ENCODE peak calls at places on chromosomes 2 and 18, in seven cellular contexts. One of them, this sample, is unnamed. For H3K9me3 and H3K4me1, the result is how much of the 10 kb centered on the place peaks cover.

GRCh38 chr18:33115476-33115875 is 325.0 kb downstream of the CCDC178 start:
- DNase-seq in esophagus squamous epithelium: no peak
- DNase-seq in tibial nerve: no peak
- DNase-seq in testis: no peak
- DNase-seq in breast epithelium: no peak
- DNase-seq in H1: no peak
- DNase-seq in HCT116: no peak
- DNase-seq in this sample: no peak

GRCh38 chr2:111668274-111668616 is 215.7 kb downstream of the ANAPC1 start:
- DNase-seq in esophagus squamous epithelium: no peak
- DNase-seq in tibial nerve: no peak
- DNase-seq in testis: no peak
- DNase-seq in breast epithelium: no peak
- DNase-seq in H1: no peak
- DNase-seq in HCT116: no peak
- DNase-seq in this sample: no peak

GRCh38 chr2:66464930-66465637 is 30.2 kb downstream of the MEIS1 start:
- DNase-seq in esophagus squamous epithelium: no peak
- DNase-seq in tibial nerve: no peak
- DNase-seq in testis: no peak
- DNase-seq in breast epithelium: no peak
- DNase-seq in H1: no peak
- DNase-seq in HCT116: no peak
- DNase-seq in this sample: no peak

GRCh38 chr18:23540867-23541266 is 37.6 kb downstream of the RMC1 start:
- DNase-seq in esophagus squamous epithelium: no peak
- DNase-seq in tibial nerve: no peak
- DNase-seq in testis: peak
- DNase-seq in breast epithelium: no peak
- DNase-seq in H1: no peak
- DNase-seq in HCT116: no peak
- DNase-seq in this sample: no peak

GRCh38 chr2:239920616-239921365 is 104.4 kb downstream of the NDUFA10 start:
- DNase-seq in esophagus squamous epithelium: no peak
- DNase-seq in tibial nerve: no peak
- DNase-seq in testis: peak
- DNase-seq in breast epithelium: no peak
- DNase-seq in H1: no peak
- DNase-seq in HCT116: no peak
- DNase-seq in this sample: no peak

GRCh38 chr2:54657664-54658083 is 65.8 kb upstream of the EML6 start:
- DNase-seq in esophagus squamous epithelium: no peak
- DNase-seq in tibial nerve: peak
- DNase-seq in testis: peak
- DNase-seq in breast epithelium: peak
- DNase-seq in H1: no peak
- DNase-seq in HCT116: peak
- DNase-seq in this sample: no peak

GRCh38 chr2:113175101-113175628 is 1.4 kb downstream of the PSD4 start:
- DNase-seq in esophagus squamous epithelium: peak
- DNase-seq in tibial nerve: no peak
- DNase-seq in testis: no peak
- DNase-seq in breast epithelium: no peak
- DNase-seq in H1: no peak
- DNase-seq in HCT116: no peak
- DNase-seq in this sample: no peak

GRCh38 chr2:37893327-37893726 is 31.8 kb upstream of the RMDN2 start:
- DNase-seq in esophagus squamous epithelium: no peak
- DNase-seq in tibial nerve: no peak
- DNase-seq in testis: no peak
- DNase-seq in breast epithelium: no peak
- DNase-seq in H1: no peak
- DNase-seq in HCT116: no peak
- DNase-seq in this sample: no peak

GRCh38 chr18:1394426-1394825 is 489.8 kb downstream of the ADCYAP1 start:
- DNase-seq in esophagus squamous epithelium: no peak
- DNase-seq in tibial nerve: no peak
- DNase-seq in testis: no peak
- DNase-seq in breast epithelium: no peak
- DNase-seq in H1: no peak
- DNase-seq in HCT116: no peak
- DNase-seq in this sample: no peak

GRCh38 chr2:242085941-242086621 is 216.6 kb downstream of the RTP5 start:
- DNase-seq in esophagus squamous epithelium: no peak
- DNase-seq in tibial nerve: peak
- DNase-seq in testis: no peak
- DNase-seq in breast epithelium: no peak
- DNase-seq in H1: no peak
- DNase-seq in HCT116: no peak
- DNase-seq in this sample: peak

GRCh38 chr2:231386446-231386845 is 9.1 kb upstream of the B3GNT7 start:
- DNase-seq in esophagus squamous epithelium: no peak
- DNase-seq in tibial nerve: no peak
- DNase-seq in testis: no peak
- DNase-seq in breast epithelium: no peak
- DNase-seq in H1: no peak
- DNase-seq in HCT116: no peak
- DNase-seq in this sample: no peak

GRCh38 chr2:78109272-78109671 is 587.1 kb upstream of the LRRTM4 start:
- DNase-seq in esophagus squamous epithelium: no peak
- DNase-seq in tibial nerve: no peak
- DNase-seq in testis: no peak
- DNase-seq in breast epithelium: no peak
- DNase-seq in H1: no peak
- DNase-seq in HCT116: no peak
- DNase-seq in this sample: no peak

GRCh38 chr2:143717053-143717452 is 587.8 kb downstream of the ARHGAP15 start:
- DNase-seq in esophagus squamous epithelium: no peak
- DNase-seq in tibial nerve: no peak
- DNase-seq in testis: no peak
- DNase-seq in breast epithelium: no peak
- DNase-seq in H1: no peak
- DNase-seq in HCT116: no peak
- DNase-seq in this sample: no peak

GRCh38 chr2:204127238-204127637 is 190.7 kb downstream of the ICOS start:
- DNase-seq in esophagus squamous epithelium: no peak
- DNase-seq in tibial nerve: no peak
- DNase-seq in testis: no peak
- DNase-seq in breast epithelium: no peak
- DNase-seq in H1: no peak
- DNase-seq in HCT116: no peak
- DNase-seq in this sample: no peak

GRCh38 chr2:28219134-28219533 is 173.5 kb upstream of the FOSL2 start:
- DNase-seq in esophagus squamous epithelium: no peak
- DNase-seq in tibial nerve: no peak
- DNase-seq in testis: no peak
- DNase-seq in breast epithelium: no peak
- DNase-seq in H1: no peak
- DNase-seq in HCT116: no peak
- DNase-seq in this sample: no peak

GRCh38 chr2:77977486-77978063 is 455.4 kb upstream of the LRRTM4 start:
- DNase-seq in esophagus squamous epithelium: no peak
- DNase-seq in tibial nerve: no peak
- DNase-seq in testis: no peak
- DNase-seq in breast epithelium: no peak
- DNase-seq in H1: no peak
- DNase-seq in HCT116: no peak
- DNase-seq in this sample: no peak

GRCh38 chr2:73283545-73284295 is 558 bp downstream of the FBXO41 start:
- DNase-seq in esophagus squamous epithelium: no peak
- DNase-seq in tibial nerve: no peak
- DNase-seq in testis: no peak
- DNase-seq in breast epithelium: no peak
- DNase-seq in H1: no peak
- DNase-seq in HCT116: no peak
- DNase-seq in this sample: peak

GRCh38 chr2:73286134-73286533 is 1.9 kb upstream of the FBXO41 start:
- DNase-seq in esophagus squamous epithelium: no peak
- DNase-seq in tibial nerve: no peak
- DNase-seq in testis: no peak
- DNase-seq in breast epithelium: no peak
- DNase-seq in H1: no peak
- DNase-seq in HCT116: no peak
- DNase-seq in this sample: no peak

GRCh38 chr2:73285162-73285739 is 973 bp upstream of the FBXO41 start:
- DNase-seq in esophagus squamous epithelium: no peak
- DNase-seq in tibial nerve: no peak
- DNase-seq in testis: no peak
- DNase-seq in breast epithelium: no peak
- DNase-seq in H1: no peak
- DNase-seq in HCT116: no peak
- DNase-seq in this sample: no peak

GRCh38 chr2:73282924-73283544 is 1.2 kb downstream of the FBXO41 start:
- DNase-seq in esophagus squamous epithelium: no peak
- DNase-seq in tibial nerve: no peak
- DNase-seq in testis: no peak
- DNase-seq in breast epithelium: no peak
- DNase-seq in H1: no peak
- DNase-seq in HCT116: no peak
- DNase-seq in this sample: no peak

GRCh38 chr2:73284296-73285161 is at the start of gene FBXO41:
- DNase-seq in esophagus squamous epithelium: no peak
- DNase-seq in tibial nerve: no peak
- DNase-seq in testis: peak
- DNase-seq in breast epithelium: no peak
- DNase-seq in H1: peak
- DNase-seq in HCT116: no peak
- DNase-seq in this sample: no peak
- H3K9me3 ChIP-seq in esophagus squamous epithelium: under half
- H3K9me3 ChIP-seq in tibial nerve: under half
- H3K9me3 ChIP-seq in testis: under half
- H3K9me3 ChIP-seq in breast epithelium: under half
- H3K9me3 ChIP-seq in H1: under half
- H3K9me3 ChIP-seq in HCT116: under half
- H3K9me3 ChIP-seq in this sample: under half

DNA sequence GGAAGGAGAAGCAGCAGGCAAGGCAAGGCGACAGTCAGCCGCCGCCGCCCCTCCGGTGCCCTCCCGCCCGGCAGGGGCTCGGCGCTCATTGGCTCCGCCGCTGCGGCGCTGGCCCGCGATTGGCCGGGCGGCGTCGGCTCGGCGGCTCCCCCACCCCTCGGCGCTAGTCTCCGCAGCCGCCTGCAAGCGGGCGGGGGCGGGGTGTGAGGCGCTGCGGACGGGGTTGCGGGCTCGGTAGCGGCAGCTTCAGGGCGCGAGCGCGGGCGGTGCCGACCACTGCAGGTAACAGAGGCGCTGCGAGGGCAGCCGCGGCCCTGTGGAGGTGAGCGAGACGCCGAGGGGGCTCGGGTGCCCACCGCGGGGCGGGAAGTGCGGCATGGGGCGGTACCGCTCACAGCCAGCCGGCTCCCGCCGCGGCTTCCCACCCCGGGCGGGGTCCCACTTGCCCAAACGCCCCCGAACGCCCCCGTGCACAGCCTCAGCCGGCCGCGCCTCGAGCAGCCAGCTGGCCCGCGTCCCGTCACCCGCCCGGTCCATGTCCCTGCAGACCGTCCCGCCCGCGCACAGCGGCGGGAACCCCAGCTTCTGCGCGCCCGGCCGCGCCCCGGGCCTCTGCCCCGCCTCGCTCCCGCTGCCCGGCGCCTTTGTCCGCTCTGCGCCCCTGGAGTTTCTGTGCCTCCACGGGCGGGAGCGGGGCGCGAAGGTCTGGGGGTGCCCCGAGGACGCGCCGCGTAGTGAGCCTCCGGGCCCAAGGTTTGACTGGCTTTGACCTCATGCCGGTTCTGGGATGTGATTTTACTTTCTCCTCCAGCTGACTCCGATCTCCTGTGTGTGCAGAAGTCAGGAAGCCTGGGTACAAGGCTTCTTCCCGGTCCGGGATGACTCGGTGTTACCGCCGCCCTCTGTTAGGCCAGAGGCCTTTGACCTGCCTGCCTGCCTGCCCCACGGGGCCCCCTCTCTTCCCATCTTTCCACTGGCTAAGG is at the start of gene SANBR:
- DNase-seq in esophagus squamous epithelium: peak
- DNase-seq in tibial nerve: peak
- DNase-seq in testis: peak
- DNase-seq in breast epithelium: peak
- DNase-seq in H1: peak
- DNase-seq in HCT116: peak
- DNase-seq in this sample: peak
- TF ChIP-seq POLR2A in esophagus squamous epithelium: peak
- TF ChIP-seq POLR2A in tibial nerve: peak
- TF ChIP-seq POLR2A in testis: no peak
- TF ChIP-seq POLR2A in breast epithelium: no peak
- TF ChIP-seq POLR2A in H1: peak
- TF ChIP-seq POLR2A in HCT116: peak
- TF ChIP-seq POLR2A in this sample: peak

GRCh38 chr2:202639233-202639632 is 4.5 kb downstream of the FAM117B start:
- DNase-seq in esophagus squamous epithelium: no peak
- DNase-seq in tibial nerve: no peak
- DNase-seq in testis: no peak
- DNase-seq in breast epithelium: no peak
- DNase-seq in H1: no peak
- DNase-seq in HCT116: no peak
- DNase-seq in this sample: no peak

GRCh38 chr2:202634556-202635440 is at the start of gene FAM117B:
- DNase-seq in esophagus squamous epithelium: peak
- DNase-seq in tibial nerve: peak
- DNase-seq in testis: peak
- DNase-seq in breast epithelium: peak
- DNase-seq in H1: peak
- DNase-seq in HCT116: peak
- DNase-seq in this sample: peak

GRCh38 chr2:202642567-202642966 is 7.8 kb downstream of the FAM117B start:
- DNase-seq in esophagus squamous epithelium: no peak
- DNase-seq in tibial nerve: no peak
- DNase-seq in testis: no peak
- DNase-seq in breast epithelium: no peak
- DNase-seq in H1: no peak
- DNase-seq in HCT116: no peak
- DNase-seq in this sample: no peak

GRCh38 chr2:202635441-202636296 is 900 bp downstream of the FAM117B start:
- DNase-seq in esophagus squamous epithelium: peak
- DNase-seq in tibial nerve: peak
- DNase-seq in testis: peak
- DNase-seq in breast epithelium: peak
- DNase-seq in H1: no peak
- DNase-seq in HCT116: peak
- DNase-seq in this sample: peak

GRCh38 chr2:202638710-202639109 is 3.9 kb downstream of the FAM117B start:
- DNase-seq in esophagus squamous epithelium: no peak
- DNase-seq in tibial nerve: no peak
- DNase-seq in testis: no peak
- DNase-seq in breast epithelium: no peak
- DNase-seq in H1: no peak
- DNase-seq in HCT116: no peak
- DNase-seq in this sample: no peak
- H3K4me1 ChIP-seq in esophagus squamous epithelium: under half
- H3K4me1 ChIP-seq in tibial nerve: under half
- H3K4me1 ChIP-seq in testis: under half
- H3K4me1 ChIP-seq in breast epithelium: under half
- H3K4me1 ChIP-seq in H1: under half
- H3K4me1 ChIP-seq in HCT116: under half
- H3K4me1 ChIP-seq in this sample: under half

DNA sequence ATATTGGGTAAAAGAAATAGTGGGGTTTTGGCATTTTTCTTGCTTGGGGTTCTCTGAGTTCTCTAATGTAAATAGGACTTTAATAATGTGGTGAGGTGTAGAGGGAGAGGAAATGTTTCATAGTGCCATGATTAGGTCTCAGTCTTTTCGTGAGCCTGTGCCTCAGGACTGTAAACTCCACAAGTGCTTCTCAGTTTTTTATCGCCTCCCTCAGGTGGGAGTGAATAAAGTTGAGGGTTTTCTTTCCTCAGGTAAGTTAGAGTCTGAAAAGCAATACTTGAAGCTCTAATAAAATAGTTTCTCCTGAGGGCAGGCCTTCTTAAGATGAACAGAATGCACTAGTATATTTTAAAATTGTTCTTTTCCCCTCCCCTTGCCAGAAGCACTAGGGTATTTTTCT is 243.1 kb upstream of the SETBP1 start:
- DNase-seq in esophagus squamous epithelium: no peak
- DNase-seq in tibial nerve: no peak
- DNase-seq in testis: no peak
- DNase-seq in breast epithelium: no peak
- DNase-seq in H1: no peak
- DNase-seq in HCT116: no peak
- DNase-seq in this sample: no peak
- H3K9me3 ChIP-seq in esophagus squamous epithelium: under half
- H3K9me3 ChIP-seq in tibial nerve: under half
- H3K9me3 ChIP-seq in testis: under half
- H3K9me3 ChIP-seq in breast epithelium: under half
- H3K9me3 ChIP-seq in H1: under half
- H3K9me3 ChIP-seq in HCT116: under half
- H3K9me3 ChIP-seq in this sample: under half